ENCODE peak calls at places on chromosomes 13 and 19, in five cellular contexts. F is tibial artery, V is thoracic aorta, H is prostate gland, B is upper lobe of right lung. S is an unnamed sample. For H3K4me1, the result is how much of the 10 kb centered on the place peaks cover.

GRCh38 chr19:17103177-17103576 is 27.6 kb downstream of the MYO9B start:
- DNase-seq in F (no peak), B (no peak), V (no peak), H (no peak), S (no peak)

GRCh38 chr19:2624537-2625091 is 77.9 kb downstream of the GNG7 start:
- DNase-seq in B (peak), F (no peak), V (no peak), H (no peak), S (no peak)

GRCh38 chr19:8216357-8216756 is 7.2 kb downstream of the CERS4 start:
- DNase-seq in F (no peak), B (no peak), V (no peak), H (no peak), S (no peak)

GRCh38 chr13:112066624-112067004 is 335 bp upstream of the SOX1 start:
- DNase-seq in F (no peak), B (no peak), H (no peak), V (no peak), S (no peak)

GRCh38 chr13:77379508-77379907 is 52.6 kb upstream of the MYCBP2 start:
- DNase-seq in F (no peak), V (no peak), B (no peak), H (no peak), S (no peak)

GRCh38 chr19:5484398-5485285 is 29.4 kb downstream of the ZNRF4 start:
- DNase-seq in F (no peak), B (no peak), V (no peak), H (no peak), S (no peak)

GRCh38 chr13:25462301-25463125 is 90.7 kb downstream of the ATP8A2 start:
- DNase-seq in B (no peak), F (no peak), V (no peak), H (no peak), S (no peak)

GRCh38 chr13:23469901-23470525 is 36.5 kb upstream of the SACS start:
- DNase-seq in H (no peak), B (no peak), V (no peak), F (no peak), S (no peak)

GRCh38 chr19:37506387-37507166 is at the start of gene ZNF793:
- DNase-seq in H (peak), B (peak), F (peak), V (peak), S (no peak)

GRCh38 chr19:42191855-42192254 is 25.6 kb downstream of the DEDD2 start:
- DNase-seq in V (no peak), F (no peak), B (no peak), H (no peak), S (no peak)

GRCh38 chr13:21219044-21219381 is 42.6 kb downstream of the MRPL57 start:
- DNase-seq in H (no peak), V (no peak), F (no peak), B (no peak), S (no peak)

GRCh38 chr13:102295316-102296048 is 106.4 kb downstream of the FGF14 start:
- DNase-seq in V (no peak), B (no peak), F (no peak), H (no peak), S (no peak)

GRCh38 chr13:51681037-51681678 is 96.9 kb downstream of the WDFY2 start:
- DNase-seq in H (no peak), F (no peak), V (no peak), B (no peak), S (peak)

GRCh38 chr13:60242231-60242630 is 78.5 kb upstream of the DIAPH3 start:
- DNase-seq in F (no peak), V (no peak), B (no peak), H (no peak), S (no peak)

GRCh38 chr13:33610471-33611015 is 207.4 kb upstream of the RFC3 start:
- DNase-seq in H (peak), F (peak), V (no peak), B (no peak), S (no peak)

GRCh38 chr19:34184880-34185491 is 12.7 kb downstream of the LSM14A start:
- DNase-seq in F (no peak), H (no peak), B (no peak), V (no peak), S (no peak)

GRCh38 chr19:19443902-19444693 is 38.6 kb downstream of the GATAD2A start:
- DNase-seq in B (no peak), F (no peak), H (no peak), V (no peak), S (no peak)

GRCh38 chr19:52691737-52692136 is 43.1 kb downstream of the ZNF611 start:
- DNase-seq in V (no peak), B (no peak), H (no peak), F (no peak), S (no peak)

GRCh38 chr13:49953560-49953959 is 17.4 kb upstream of the SPRYD7 start:
- DNase-seq in V (no peak), B (no peak), F (no peak), H (no peak), S (no peak)

GRCh38 chr19:48512504-48513288 is 1.1 kb upstream of the LMTK3 start:
- DNase-seq in B (no peak), V (no peak), H (no peak), F (no peak), S (no peak)

GRCh38 chr13:19059016-19059780 is 122.4 kb downstream of the TUBA3C start:
- DNase-seq in H (no peak), F (no peak), B (no peak), V (no peak), S (no peak)

GRCh38 chr13:32581177-32581786 is 5.0 kb upstream of the PDS5B start:
- DNase-seq in B (no peak), F (no peak), H (no peak), V (no peak), S (peak)

GRCh38 chr13:98581971-98582702 is 5.2 kb upstream of the STK24 start:
- DNase-seq in V (no peak), F (no peak), H (no peak), B (no peak), S (no peak)

GRCh38 chr13:79128158-79128557 is 277.9 kb downstream of the RBM26 start:
- DNase-seq in H (no peak), V (no peak), F (no peak), B (no peak), S (no peak)

GRCh38 chr19:47310819-47311218 is 1.2 kb downstream of the C5AR1 start:
- DNase-seq in V (no peak), B (peak), F (peak), H (no peak), S (no peak)

GRCh38 chr13:75365724-75366173 is 116.2 kb downstream of the TBC1D4 start:
- DNase-seq in H (no peak), V (no peak), F (no peak), B (no peak), S (peak)

GRCh38 chr13:51241720-51242119 is 19.5 kb downstream of the FAM124A start:
- DNase-seq in V (no peak), H (no peak), F (no peak), B (no peak), S (no peak)

GRCh38 chr19:45972944-45973525 is 630 bp downstream of the NOVA2 start:
- DNase-seq in V (no peak), B (no peak), H (no peak), F (no peak), S (no peak)

DNA sequence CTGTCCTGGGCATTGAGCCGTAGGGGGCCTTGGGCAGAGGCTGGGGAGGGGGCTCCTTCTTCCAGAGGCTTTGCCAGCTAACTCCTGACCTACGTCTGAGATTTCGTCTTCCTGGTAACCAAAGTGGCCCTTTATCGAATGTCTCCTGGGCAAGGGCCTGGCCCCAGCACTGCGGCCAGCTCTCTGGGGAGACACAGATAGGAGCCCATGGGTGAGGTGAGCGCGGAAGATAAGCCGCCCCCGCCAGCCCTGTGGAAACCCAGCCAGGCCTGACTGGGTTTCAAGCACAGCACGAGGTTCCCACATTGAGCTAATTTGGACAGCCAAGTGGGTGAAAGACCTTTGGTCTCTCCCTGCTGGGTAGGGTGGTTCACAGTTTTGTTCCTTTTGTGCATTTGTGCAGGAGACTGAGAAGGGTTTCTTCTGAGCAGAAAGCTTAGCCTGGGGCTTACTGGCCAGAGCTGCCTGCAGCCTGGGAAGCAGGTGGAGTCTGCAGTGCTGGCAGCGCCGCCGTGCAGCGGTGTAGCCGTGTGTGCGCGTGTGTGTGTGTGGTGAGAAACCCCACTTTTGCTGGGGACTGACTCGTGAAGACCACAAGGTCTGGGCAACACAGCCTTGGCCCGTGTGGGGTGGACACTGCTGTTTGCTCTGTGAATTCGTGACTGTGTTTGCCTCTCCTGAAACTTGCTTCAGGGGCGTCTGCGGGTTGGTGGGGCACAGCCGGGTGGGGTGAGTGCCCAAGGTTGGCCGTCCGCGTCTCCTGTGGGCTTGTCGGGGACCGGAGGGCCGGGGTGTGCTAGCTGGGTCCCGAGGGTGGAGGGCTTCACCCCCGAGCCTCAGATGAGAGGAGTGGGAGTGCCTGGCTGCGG is 2.5 kb downstream of the BSG start:
- DNase-seq in V (no peak), F (no peak), H (no peak), B (no peak), S (no peak)
- H3K4me3 ChIP-seq in V (peak), F (peak), H (peak), B (peak), S (no peak)

GRCh38 chr13:27353653-27354052 is 70.8 kb upstream of the GTF3A start:
- DNase-seq in B (no peak), V (no peak), F (no peak), H (no peak), S (no peak)

GRCh38 chr13:27353166-27353583 is 71.2 kb upstream of the GTF3A start:
- DNase-seq in B (no peak), V (no peak), F (no peak), H (no peak), S (no peak)

GRCh38 chr13:27354379-27354778 is 70.0 kb upstream of the GTF3A start:
- DNase-seq in F (no peak), H (no peak), B (no peak), V (no peak), S (no peak)

GRCh38 chr13:27355894-27356293 is 68.5 kb upstream of the GTF3A start:
- DNase-seq in B (no peak), V (no peak), H (no peak), F (no peak), S (no peak)

DNA sequence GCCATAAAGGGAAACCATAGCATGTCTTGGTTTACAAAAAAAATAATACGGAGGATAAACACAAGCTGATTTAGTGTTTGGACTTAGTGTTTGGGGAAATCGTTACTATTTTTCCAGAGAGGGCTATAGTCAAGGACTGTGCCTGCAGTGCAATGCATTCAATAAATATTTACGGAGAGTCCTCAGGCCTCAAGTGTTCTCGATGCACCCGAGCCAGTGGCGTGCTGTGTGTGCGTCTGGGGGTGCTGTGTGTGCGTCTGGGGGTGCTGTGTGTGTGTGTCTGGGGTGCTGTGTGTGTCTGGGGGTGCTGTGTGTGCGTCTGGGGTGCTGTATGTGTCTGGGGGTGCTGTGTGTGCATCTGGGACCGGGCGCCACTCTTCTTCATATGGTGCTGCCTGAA is 71.7 kb upstream of the GTF3A start:
- DNase-seq in H (no peak), B (no peak), V (no peak), F (no peak), S (no peak)
- H3K27ac ChIP-seq in H (no peak), B (no peak), V (no peak), F (no peak), S (no peak)

GRCh38 chr19:12720851-12721655 is 2.7 kb downstream of the TNPO2 start:
- DNase-seq in B (no peak), V (no peak), F (no peak), H (no peak), S (no peak)

GRCh38 chr19:12722566-12723382 is 958 bp downstream of the TNPO2 start:
- DNase-seq in B (peak), V (peak), F (peak), H (peak), S (peak)

GRCh38 chr19:12720296-12720695 is 3.4 kb downstream of the TNPO2 start:
- DNase-seq in B (no peak), H (no peak), V (no peak), F (no peak), S (no peak)

GRCh38 chr19:12723383-12723642 is 419 bp downstream of the TNPO2 start:
- DNase-seq in B (no peak), V (no peak), F (no peak), H (no peak), S (no peak)

GRCh38 chr19:12721656-12722565 is 1.8 kb downstream of the TNPO2 start:
- DNase-seq in F (peak), B (peak), V (no peak), H (peak), S (peak)
- H3K4me1 ChIP-seq in F (under half), B (under half), V (under half), H (under half), S (under half)

DNA sequence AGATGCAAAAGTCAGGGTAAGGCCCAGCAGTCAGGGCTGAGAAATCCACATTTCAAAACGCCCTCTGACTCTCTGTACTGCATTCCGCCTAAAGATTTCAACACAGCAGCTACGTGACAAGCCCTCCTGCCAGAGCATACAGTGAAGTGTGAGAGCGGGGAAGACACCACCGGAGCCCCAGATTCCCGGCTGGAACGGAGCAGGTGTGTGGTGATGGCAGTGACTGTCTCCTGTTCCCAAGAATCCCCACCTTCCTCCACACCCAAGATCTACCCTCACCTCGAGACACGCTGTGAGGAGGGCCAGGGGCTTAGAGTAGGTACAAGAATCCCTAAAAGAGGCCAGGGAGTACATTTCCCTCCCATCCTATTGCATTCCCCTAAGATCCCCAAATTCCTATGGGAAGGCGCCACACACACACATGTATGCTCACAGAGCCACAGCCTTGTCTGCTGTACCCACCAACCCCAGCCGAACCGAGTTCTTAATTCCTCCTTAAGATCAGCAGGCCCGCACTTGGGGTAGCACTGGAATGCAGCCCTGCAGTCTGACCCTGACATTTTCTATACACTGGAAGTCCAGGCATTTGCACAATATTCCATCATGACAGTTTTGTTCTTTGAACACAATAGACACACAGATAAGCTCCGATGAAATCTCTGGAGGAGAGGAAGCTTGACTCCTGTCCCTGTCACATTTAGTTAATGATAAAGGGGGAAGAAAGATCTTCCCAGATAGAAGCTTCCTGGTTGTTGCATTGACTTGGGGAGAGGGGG is 102.9 kb downstream of the FOXO1 start:
- DNase-seq in B (no peak), F (no peak), H (no peak), V (no peak), S (no peak)
- H3K4me3 ChIP-seq in B (no peak), F (no peak), H (no peak), V (peak), S (no peak)

DNA sequence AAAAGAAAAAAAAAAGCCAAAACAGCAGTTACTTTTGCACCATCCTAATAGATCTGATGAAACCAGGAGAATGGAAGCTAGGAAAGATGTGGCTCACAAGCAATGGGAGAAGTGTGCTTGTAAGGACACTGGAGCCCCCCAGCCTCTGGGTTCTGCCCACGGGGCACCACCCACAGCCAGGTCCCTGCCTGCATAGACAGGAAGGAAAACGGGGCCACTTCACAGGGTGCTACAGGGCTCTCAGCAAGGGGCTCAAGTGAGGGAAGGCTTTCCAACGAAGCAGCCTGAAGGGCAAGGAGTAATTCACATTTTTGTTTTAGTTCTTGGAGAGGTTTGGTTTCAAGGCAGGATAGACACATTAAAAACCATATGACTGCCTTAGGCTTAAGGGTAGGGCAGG is 42.7 kb downstream of the BRD4 start:
- DNase-seq in V (no peak), F (no peak), B (no peak), H (no peak), S (no peak)
- H3K27ac ChIP-seq in V (no peak), F (no peak), B (no peak), H (no peak), S (no peak)

GRCh38 chr19:28489126-28489660 is 723.8 kb downstream of the UQCRFS1 start:
- DNase-seq in H (no peak), F (no peak), B (no peak), V (no peak), S (no peak)

GRCh38 chr19:28485300-28485699 is 727.7 kb downstream of the UQCRFS1 start:
- DNase-seq in V (no peak), H (no peak), F (peak), B (no peak), S (no peak)

GRCh38 chr19:28486934-28487333 is 726.0 kb downstream of the UQCRFS1 start:
- DNase-seq in H (no peak), F (no peak), B (no peak), V (no peak), S (no peak)

GRCh38 chr19:28492201-28492600 is 720.8 kb downstream of the UQCRFS1 start:
- DNase-seq in V (no peak), B (no peak), F (no peak), H (no peak), S (no peak)

GRCh38 chr19:28488006-28488405 is 724.9 kb downstream of the UQCRFS1 start:
- DNase-seq in V (no peak), H (no peak), F (no peak), B (no peak), S (no peak)
- H3K4me1 ChIP-seq in V (under half), H (under half), F (under half), B (under half), S (under half)

S was measured in SJSA1.